ENCODE peak calls at places on chromosomes 6 and 20, in eight cellular contexts. B is neural progenitor cell; C is hippocampal formation; S is NCI-H460; Y is mesothelial cell of epicardium; P is amniotic stem cell; V is stimulated activated CD4-positive, alpha-beta T cell treated with anti-CD3 and anti-CD28 coated beads, Interleukin-15, amount 100 ng/mL, for 1 hour; I is CD4-positive, alpha-beta T cell. Z is an unnamed sample.

GRCh38 chr6:17032595-17033591 is 69.0 kb upstream of the STMND1 start:
- DNase-seq in P (peak), I (no peak), B (no peak), C (peak), S (no peak), Y (peak), V (no peak), Z (peak)

GRCh38 chr6:84657486-84657885 is 106.9 kb downstream of the TBX18 start:
- DNase-seq in I (no peak), B (no peak), C (no peak), V (no peak), Y (no peak), S (no peak), P (no peak), Z (no peak)

GRCh38 chr20:5078399-5078958 is 41.3 kb downstream of the PCNA start:
- DNase-seq in V (peak), C (peak), B (no peak), P (no peak), S (peak), Y (no peak), I (peak), Z (no peak)

GRCh38 chr6:80174931-80175572 is 68.6 kb downstream of the BCKDHB start:
- DNase-seq in V (no peak), B (no peak), Y (no peak), P (no peak), C (no peak), S (no peak), I (no peak), Z (no peak)

GRCh38 chr20:47727170-47727880 is 58.0 kb downstream of the SULF2 start:
- DNase-seq in S (no peak), I (peak), V (peak), P (no peak), B (no peak), C (peak), Y (no peak), Z (no peak)

GRCh38 chr20:52783769-52784168 is 188.4 kb upstream of the TSHZ2 start:
- DNase-seq in S (no peak), C (no peak), V (no peak), I (no peak), B (peak), P (no peak), Y (no peak), Z (peak)

GRCh38 chr20:37345339-37346231 is at the start of gene SRC:
- DNase-seq in C (no peak), P (peak), S (peak), V (no peak), Y (peak), B (peak), I (peak), Z (peak)

GRCh38 chr6:39440039-39440426 is 117.5 kb upstream of the KCNK16 start:
- DNase-seq in Y (no peak), S (no peak), V (no peak), P (no peak), I (no peak), C (no peak), B (no peak), Z (no peak)

GRCh38 chr20:56893206-56893605 is 264.1 kb downstream of the TFAP2C start:
- DNase-seq in C (no peak), I (no peak), P (no peak), S (no peak), Y (no peak), B (peak), V (no peak), Z (no peak)

GRCh38 chr6:18216411-18216810 is 47.9 kb downstream of the DEK start:
- DNase-seq in S (no peak), P (peak), I (no peak), V (no peak), Y (no peak), C (no peak), B (no peak), Z (no peak)

GRCh38 chr20:45867811-45868176 is 10.4 kb downstream of the ZSWIM3 start:
- DNase-seq in V (no peak), B (no peak), S (no peak), Y (no peak), I (no peak), P (peak), C (no peak), Z (no peak)

GRCh38 chr6:148027201-148027600 is 315.4 kb upstream of the SASH1 start:
- DNase-seq in Y (no peak), S (no peak), B (no peak), I (no peak), V (no peak), P (no peak), C (no peak), Z (no peak)

GRCh38 chr6:150282806-150283205 is 86.0 kb upstream of the IYD start:
- DNase-seq in I (no peak), P (no peak), Y (no peak), B (no peak), S (no peak), V (no peak), C (no peak), Z (no peak)

GRCh38 chr6:34602318-34603111 is 46.4 kb upstream of the SPDEF start:
- DNase-seq in I (no peak), C (no peak), B (no peak), V (no peak), P (no peak), S (no peak), Y (no peak), Z (no peak)

GRCh38 chr6:75208564-75209431 is 2.9 kb upstream of the COL12A1 start:
- DNase-seq in I (peak), S (peak), B (peak), Y (peak), C (peak), V (peak), P (peak), Z (peak)

GRCh38 chr6:167906899-167907298 is 80.2 kb downstream of the AFDN start:
- DNase-seq in Y (no peak), P (no peak), I (no peak), C (peak), B (peak), S (no peak), V (no peak), Z (no peak)

GRCh38 chr6:63295553-63295952 is 24.2 kb downstream of the LGSN start:
- DNase-seq in P (no peak), C (no peak), I (no peak), B (peak), S (peak), V (no peak), Y (no peak), Z (no peak)

GRCh38 chr20:61712632-61713031 is 353.0 kb downstream of the TAF4 start:
- DNase-seq in V (no peak), I (no peak), B (no peak), P (no peak), Y (no peak), C (no peak), S (no peak), Z (no peak)

GRCh38 chr20:59010995-59011873 is 4.2 kb upstream of the CTSZ start:
- DNase-seq in I (no peak), V (no peak), Y (no peak), C (peak), B (peak), S (no peak), P (peak), Z (no peak)